ENCODE peak calls at places on chromosomes 12 and 14, in five cellular contexts. W is kidney epithelial cell, D is fibroblast of the aortic adventitia, R is upper lobe of left lung, H is stomach. F is an unnamed sample.
A peak's percentile ranks its signal among the peaks of the same experiment; 100 is the strongest.

GRCh38 chr14:31283568-31284252 is 76.1 kb upstream of the HECTD1 start:
- DNase-seq in W (no peak), D (peak; percentile 29), R (no peak), H (no peak), F (no peak)

GRCh38 chr14:31286456-31287293 is 79.1 kb upstream of the HECTD1 start:
- DNase-seq in W (no peak), D (no peak), R (no peak), H (no peak), F (no peak)

GRCh38 chr14:90444077-90444696 is 47.4 kb downstream of the CALM1 start:
- DNase-seq in W (peak; percentile 80), D (no peak), R (peak; percentile 94), H (no peak), F (no peak)

GRCh38 chr12:77120156-77120555 is 54.8 kb upstream of the E2F7 start:
- DNase-seq in W (no peak), D (peak; percentile 55), R (no peak), H (no peak), F (no peak)

GRCh38 chr14:32693114-32693513 is 245.6 kb upstream of the NPAS3 start:
- DNase-seq in W (peak; percentile 82), D (peak; percentile 70), R (no peak), H (no peak), F (no peak)

GRCh38 chr12:85367886-85368385 is 87.9 kb downstream of the ALX1 start:
- DNase-seq in W (no peak), D (no peak), R (no peak), H (no peak), F (no peak)

GRCh38 chr14:84006643-84007137 is 1523.3 kb upstream of the FLRT2 start:
- DNase-seq in W (no peak), D (no peak), R (no peak), H (no peak), F (no peak)

GRCh38 chr12:80470403-80470802 is 26.4 kb downstream of the PTPRQ start:
- DNase-seq in W (no peak), D (no peak), R (no peak), H (no peak), F (no peak)

GRCh38 chr12:120972870-120973543 is 5.3 kb upstream of the HNF1A start:
- DNase-seq in W (peak; percentile 82), D (no peak), R (peak; percentile 36), H (no peak), F (no peak)

GRCh38 chr12:68568878-68569569 is 41.7 kb upstream of the RAP1B start:
- DNase-seq in W (no peak), D (no peak), R (peak; percentile 50), H (no peak), F (no peak)

GRCh38 chr12:49330631-49331359 is 6.2 kb downstream of the C1QL4 start:
- DNase-seq in W (no peak), D (no peak), R (peak; percentile 9), H (peak; percentile 20), F (no peak)

GRCh38 chr12:97452230-97452629 is 10.4 kb upstream of the RMST start:
- DNase-seq in W (no peak), D (no peak), R (no peak), H (no peak), F (no peak)

GRCh38 chr14:82913396-82913795 is 1379.7 kb upstream of the SEL1L start:
- DNase-seq in W (no peak), D (no peak), R (no peak), H (no peak), F (no peak)

GRCh38 chr12:22459872-22460490 is 84.4 kb downstream of the C2CD5 start:
- DNase-seq in W (no peak), D (peak; percentile 65), R (no peak), H (no peak), F (no peak)

GRCh38 chr12:69569236-69569635 is 16.0 kb upstream of the CCT2 start:
- DNase-seq in W (no peak), D (peak; percentile 23), R (no peak), H (no peak), F (no peak)

GRCh38 chr14:34199585-34199984 is 248.7 kb upstream of the EGLN3 start:
- DNase-seq in W (peak; percentile 66), D (peak; percentile 12), R (no peak), H (no peak), F (no peak)

GRCh38 chr14:20969336-20969735 is 14.0 kb downstream of the RNASE2 start:
- DNase-seq in W (no peak), D (no peak), R (no peak), H (no peak), F (no peak)

GRCh38 chr12:68440068-68440581 is 108.0 kb upstream of the MDM1 start:
- DNase-seq in W (peak; percentile 53), D (no peak), R (no peak), H (no peak), F (no peak)

GRCh38 chr12:3753549-3754284 is 808 bp upstream of the CRACR2A start:
- DNase-seq in W (no peak), D (peak; percentile 59), R (no peak), H (no peak), F (no peak)

GRCh38 chr12:79884401-79885006 is 50.4 kb downstream of the PPP1R12A start:
- DNase-seq in W (no peak), D (no peak), R (no peak), H (no peak), F (no peak)

GRCh38 chr12:104498211-104498801 is 41.6 kb downstream of the CHST11 start:
- DNase-seq in W (no peak), D (no peak), R (no peak), H (no peak), F (no peak)

GRCh38 chr14:99124482-99125104 is 147.4 kb downstream of the BCL11B start:
- DNase-seq in W (no peak), D (no peak), R (no peak), H (peak; percentile 17), F (no peak)

GRCh38 chr12:51921017-51921725 is 13.9 kb downstream of the ACVRL1 start:
- DNase-seq in W (no peak), D (no peak), R (no peak), H (no peak), F (no peak)

GRCh38 chr12:103917873-103918272 is 12.3 kb upstream of the HSP90B1 start:
- DNase-seq in W (no peak), D (no peak), R (no peak), H (no peak), F (no peak)

GRCh38 chr14:23327947-23328744 is 6.9 kb downstream of the PABPN1 start:
- DNase-seq in W (peak; percentile 31), D (peak; percentile 87), R (peak; percentile 66), H (peak; percentile 79), F (peak; percentile 63)

GRCh38 chr14:104970231-104971068 is 7.7 kb downstream of the AHNAK2 start:
- DNase-seq in W (no peak), D (peak; percentile 95), R (no peak), H (peak; percentile 40), F (no peak)

GRCh38 chr12:99154264-99154982 is 493.1 kb upstream of the GARIN6 start:
- DNase-seq in W (peak; percentile 7), D (no peak), R (no peak), H (no peak), F (no peak)

DNA sequence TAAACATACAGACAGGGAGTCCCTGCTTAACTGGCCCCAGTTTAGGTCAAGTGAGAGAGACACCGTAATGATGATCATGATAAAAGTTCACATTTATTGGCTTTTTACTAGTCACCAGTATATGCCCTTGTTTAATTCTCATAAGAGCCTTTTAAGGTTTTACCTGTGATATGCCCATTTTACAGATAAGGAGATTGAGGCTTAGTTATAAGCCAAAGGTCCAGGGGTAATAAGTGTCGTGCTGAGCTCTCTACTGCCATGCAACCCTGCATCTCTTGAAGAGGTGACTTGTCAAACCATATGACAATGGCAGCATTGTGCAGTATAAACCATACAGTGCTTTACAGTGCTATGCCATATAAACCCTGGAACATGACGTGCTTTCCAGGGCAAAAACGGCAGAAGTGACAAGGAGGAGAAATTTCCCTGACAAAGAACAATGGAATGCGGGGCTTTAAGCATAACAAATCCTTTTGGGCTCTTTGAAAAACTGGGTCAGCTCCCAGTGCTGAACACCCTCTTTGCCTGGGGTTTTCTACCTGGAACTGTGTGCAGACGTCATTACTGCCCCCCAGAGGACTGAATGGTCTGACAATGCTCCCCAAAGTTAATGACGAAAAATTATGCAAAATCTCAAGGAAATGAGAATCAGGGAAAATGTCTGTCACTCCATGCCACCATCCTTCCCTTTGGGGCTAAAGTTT is 59.7 kb upstream of the C14orf132 start:
- DNase-seq in W (no peak), D (no peak), R (no peak), H (no peak), F (no peak)
- TF ChIP-seq CTCF in W (peak; percentile 39), D (no peak), R (no peak), H (no peak), F (no peak)

DNA sequence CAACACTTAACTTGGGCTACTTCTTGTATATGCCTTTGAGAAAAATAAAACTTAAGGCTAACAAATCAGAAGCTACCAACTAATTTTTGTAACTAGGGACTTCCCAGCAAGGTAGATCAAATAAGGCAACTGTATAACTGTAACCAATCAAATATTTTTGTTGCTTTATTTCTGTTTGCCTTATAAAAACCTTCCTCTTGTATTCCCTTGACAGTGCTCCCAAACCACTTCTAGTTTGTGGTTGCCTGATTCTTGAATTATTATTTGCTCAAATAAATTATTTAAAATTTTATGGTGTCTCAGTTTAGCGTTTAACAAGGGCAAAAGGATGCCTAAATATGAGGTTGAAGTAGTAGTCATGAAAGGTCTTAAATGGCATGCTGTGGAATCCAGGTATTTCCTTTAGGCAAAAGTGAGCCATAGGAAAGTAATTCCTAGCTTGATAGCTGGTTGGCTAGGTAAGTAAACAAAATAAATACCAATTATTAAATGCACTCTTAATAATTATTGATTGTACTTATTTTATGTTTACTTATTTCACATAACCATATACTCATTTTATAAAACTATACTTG is 632.6 kb downstream of the RPL10L start:
- DNase-seq in W (no peak), D (no peak), R (no peak), H (no peak), F (no peak)
- TF ChIP-seq CTCF in W (no peak), D (no peak), R (no peak), H (no peak), F (no peak)

GRCh38 chr12:124609041-124609984 is 41.9 kb upstream of the NCOR2 start:
- DNase-seq in W (peak; percentile 41), D (peak; percentile 24), R (peak; percentile 92), H (peak; percentile 99), F (peak; percentile 55)
- TF ChIP-seq CTCF in W (no peak), D (no peak), R (no peak), H (no peak), F (no peak)

GRCh38 chr14:68687746-68688145 is 105.1 kb downstream of the ZFP36L1 start:
- DNase-seq in W (peak; percentile 94), D (peak; percentile 58), R (peak; percentile 4), H (no peak), F (no peak)

GRCh38 chr14:68690106-68690960 is 102.5 kb downstream of the ZFP36L1 start:
- DNase-seq in W (no peak), D (no peak), R (peak; percentile 18), H (no peak), F (no peak)

GRCh38 chr14:68691031-68691864 is 101.6 kb downstream of the ZFP36L1 start:
- DNase-seq in W (no peak), D (no peak), R (peak; percentile 19), H (no peak), F (no peak)

GRCh38 chr14:68688872-68689371 is 103.9 kb downstream of the ZFP36L1 start:
- DNase-seq in W (no peak), D (peak; percentile 81), R (no peak), H (no peak), F (no peak)

DNA sequence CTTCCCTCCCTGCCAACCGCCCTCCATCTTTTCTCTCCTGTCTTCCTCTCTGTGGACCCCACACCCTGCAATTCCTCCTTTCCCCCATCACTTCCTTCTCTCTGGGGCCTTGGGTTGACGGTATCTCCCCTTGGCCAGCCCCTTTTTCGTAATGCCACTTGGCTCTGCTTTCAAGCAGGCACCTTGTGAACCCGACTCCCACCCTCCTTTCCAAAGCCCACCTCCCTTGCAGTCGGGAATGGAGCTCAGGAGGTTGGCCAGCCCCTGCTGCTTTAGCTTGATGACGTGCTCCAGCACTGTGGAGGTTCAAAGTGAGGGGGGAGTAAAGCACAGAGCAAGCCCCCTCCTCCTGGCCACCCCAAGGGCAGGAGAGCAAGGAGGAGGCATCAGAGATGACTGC is 103.4 kb downstream of the ZFP36L1 start:
- DNase-seq in W (no peak), D (no peak), R (no peak), H (no peak), F (no peak)
- TF ChIP-seq CTCF in W (no peak), D (no peak), R (no peak), H (no peak), F (no peak)